ENCODE peak calls at places on chromosomes 1 and 21, in eight cellular contexts. J is dorsolateral prefrontal cortex; V is hypothalamus; E is stimulated activated CD4-positive, alpha-beta T cell treated with anti-CD3 and anti-CD28 coated beads, Interleukin-4, amount 100 ng/mL, for 4 hours; U is T-cell; I is SK-N-SH; O is CD4-positive, CD25-positive, alpha-beta regulatory T cell; D is A673. B is an unnamed sample.

GRCh38 chr1:27563407-27564263 is 40.3 kb downstream of the AHDC1 start:
- DNase-seq in O (no peak), J (no peak), I (no peak), V (peak), D (no peak), U (no peak), E (no peak), B (peak)

GRCh38 chr1:25873120-25873519 is 2.4 kb downstream of the PAQR7 start:
- DNase-seq in E (no peak), U (no peak), I (no peak), D (no peak), O (no peak), V (no peak), J (no peak), B (no peak)

GRCh38 chr1:5504364-5504740 is 487.9 kb downstream of the NPHP4 start:
- DNase-seq in J (peak), E (no peak), V (no peak), D (no peak), O (no peak), U (no peak), I (no peak), B (no peak)

GRCh38 chr1:113804421-113805255 is 7.6 kb downstream of the RSBN1 start:
- DNase-seq in V (no peak), O (no peak), J (no peak), D (peak), I (peak), U (no peak), E (no peak), B (no peak)

GRCh38 chr21:14685568-14685967 is 139.5 kb upstream of the SAMSN1 start:
- DNase-seq in U (no peak), E (no peak), V (no peak), J (no peak), I (no peak), D (no peak), O (no peak), B (no peak)

GRCh38 chr1:161261859-161262225 is 3.3 kb downstream of the PCP4L1 start:
- DNase-seq in U (no peak), D (no peak), E (no peak), O (no peak), I (no peak), J (no peak), V (no peak), B (no peak)

GRCh38 chr1:156497078-156497742 is 3.4 kb downstream of the MEF2D start:
- DNase-seq in I (no peak), J (no peak), V (no peak), U (no peak), O (no peak), D (no peak), E (no peak), B (no peak)

GRCh38 chr1:62906428-62906886 is 122.5 kb downstream of the ATG4C start:
- DNase-seq in O (no peak), J (no peak), D (no peak), V (no peak), U (no peak), E (no peak), I (peak), B (no peak)

GRCh38 chr1:225644666-225645065 is 8.3 kb downstream of the ENAH start:
- DNase-seq in J (no peak), U (no peak), D (no peak), I (no peak), O (no peak), E (no peak), V (no peak), B (no peak)

GRCh38 chr1:174052621-174053020 is 30.5 kb upstream of the RC3H1 start:
- DNase-seq in U (no peak), D (no peak), V (no peak), O (no peak), E (no peak), J (no peak), I (no peak), B (no peak)

GRCh38 chr1:107782192-107782845 is 182.7 kb downstream of the VAV3 start:
- DNase-seq in J (no peak), V (no peak), O (peak), I (peak), U (no peak), E (no peak), D (peak), B (no peak)

GRCh38 chr1:227883073-227883520 is 64.6 kb downstream of the WNT9A start:
- DNase-seq in E (no peak), V (no peak), U (no peak), D (no peak), I (peak), J (no peak), O (no peak), B (no peak)

GRCh38 chr1:218529691-218530310 is 184.7 kb downstream of the TGFB2 start:
- DNase-seq in E (no peak), J (no peak), V (no peak), I (no peak), U (no peak), D (no peak), O (no peak), B (no peak)

GRCh38 chr1:220956861-220957605 is 77.8 kb downstream of the HLX start:
- DNase-seq in U (no peak), E (no peak), O (no peak), D (no peak), V (no peak), J (no peak), I (no peak), B (no peak)

GRCh38 chr1:27521336-27522147 is 31.6 kb upstream of the WASF2 start:
- DNase-seq in E (peak), I (no peak), U (peak), O (peak), D (no peak), J (peak), V (peak), B (peak)

GRCh38 chr1:8020032-8020431 is 6.1 kb downstream of the ERRFI1 start:
- DNase-seq in U (no peak), I (no peak), O (no peak), D (peak), V (no peak), E (no peak), J (no peak), B (no peak)

GRCh38 chr1:223486366-223486765 is 93.2 kb downstream of the CCDC185 start:
- DNase-seq in E (no peak), D (no peak), U (no peak), I (peak), V (no peak), J (no peak), O (no peak), B (no peak)

GRCh38 chr1:228146761-228147693 is 2.7 kb upstream of the GJC2 start:
- DNase-seq in V (no peak), D (no peak), J (peak), U (no peak), E (no peak), O (no peak), I (peak), B (no peak)

GRCh38 chr21:16196521-16197208 is 466.9 kb downstream of the USP25 start:
- DNase-seq in E (no peak), V (no peak), I (no peak), J (no peak), D (no peak), U (no peak), O (no peak), B (no peak)

GRCh38 chr1:109275706-109276345 is 7.1 kb downstream of the PSRC1 start:
- DNase-seq in I (peak), J (peak), V (no peak), O (no peak), E (no peak), D (no peak), U (no peak), B (no peak)

GRCh38 chr1:33982419-33982818 is 118.5 kb downstream of the HMGB4 start:
- DNase-seq in O (no peak), D (no peak), U (no peak), I (no peak), V (no peak), E (no peak), J (no peak), B (no peak)

GRCh38 chr1:38009841-38010180 is 2.7 kb upstream of the UTP11 start:
- DNase-seq in I (no peak), D (no peak), V (no peak), U (no peak), J (no peak), E (no peak), O (no peak), B (no peak)

GRCh38 chr1:151945725-151946365 is 36.5 kb upstream of the THEM4 start:
- DNase-seq in J (no peak), D (peak), V (peak), I (peak), O (peak), U (peak), E (peak), B (peak)

GRCh38 chr21:37358392-37358791 is 8.2 kb upstream of the DYRK1A start:
- DNase-seq in I (no peak), V (no peak), J (no peak), E (no peak), D (peak), O (no peak), U (no peak), B (no peak)

GRCh38 chr1:77543822-77544448 is 138.5 kb downstream of the ZZZ3 start:
- DNase-seq in E (no peak), U (no peak), O (no peak), I (no peak), V (no peak), J (no peak), D (no peak), B (no peak)

GRCh38 chr1:220307528-220308100 is 35.4 kb upstream of the RAB3GAP2 start:
- DNase-seq in O (no peak), U (no peak), I (no peak), J (no peak), E (no peak), D (no peak), V (no peak), B (no peak)

GRCh38 chr1:70459502-70460225 is 48.6 kb downstream of the CTH start:
- DNase-seq in V (no peak), I (no peak), U (no peak), D (peak), E (no peak), J (no peak), O (no peak), B (no peak)

GRCh38 chr1:10823000-10823401 is 26.6 kb upstream of the CASZ1 start:
- DNase-seq in U (no peak), I (no peak), J (no peak), E (no peak), D (no peak), O (no peak), V (no peak), B (no peak)

GRCh38 chr1:10694633-10695627 is 101.5 kb downstream of the CASZ1 start:
- DNase-seq in O (peak), E (peak), D (peak), I (peak), V (peak), U (peak), J (peak), B (peak)

GRCh38 chr1:94093996-94094395 is 27.0 kb downstream of the ABCA4 start:
- DNase-seq in J (no peak), O (no peak), V (no peak), E (no peak), I (no peak), D (no peak), U (no peak), B (no peak)

GRCh38 chr1:171742577-171742922 is 685 bp upstream of the VAMP4 start:
- DNase-seq in D (peak), V (peak), U (no peak), O (no peak), I (peak), E (peak), J (peak), B (peak)

GRCh38 chr1:109763646-109764415 is at the start of gene EPS8L3:
- DNase-seq in E (no peak), U (no peak), I (no peak), V (no peak), O (no peak), J (peak), D (no peak), B (no peak)

GRCh38 chr1:227733751-227734545 is 1.2 kb downstream of the JMJD4 start:
- DNase-seq in U (no peak), I (no peak), O (no peak), D (no peak), J (no peak), E (no peak), V (no peak), B (no peak)

GRCh38 chr1:26021647-26022403 is at the start of gene EXTL1:
- DNase-seq in U (no peak), D (peak), E (no peak), J (peak), O (no peak), V (peak), I (peak), B (peak)

GRCh38 chr1:243917177-243917862 is 67.3 kb upstream of the AKT3 start:
- DNase-seq in I (peak), D (peak), E (peak), U (no peak), O (no peak), J (peak), V (peak), B (peak)

GRCh38 chr1:13996334-13996733 is 296.3 kb downstream of the PRDM2 start:
- DNase-seq in U (no peak), J (no peak), D (peak), I (no peak), E (no peak), V (no peak), O (no peak), B (no peak)

GRCh38 chr1:200224315-200224714 is 185.5 kb downstream of the ZNF281 start:
- DNase-seq in V (no peak), D (no peak), E (no peak), U (no peak), J (no peak), O (no peak), I (no peak), B (no peak)

B was measured in substantia nigra.